ENCODE peak calls at places on chromosomes 3 and 15, in five cellular contexts. N is GM12891, C is H1, R is GM12878, D is K562. K is an unnamed sample.

GRCh38 chr3:12947504-12948369 is 106.4 kb upstream of the RPL32 start:
- DNase-seq in N (no peak), C (no peak), R (no peak), D (peak), K (no peak)

GRCh38 chr3:94548581-94549316 is 485.9 kb downstream of the NSUN3 start:
- DNase-seq in N (no peak), C (no peak), R (no peak), D (no peak), K (no peak)

GRCh38 chr3:27590437-27591320 is 106.5 kb upstream of the SLC4A7 start:
- DNase-seq in N (no peak), C (no peak), R (no peak), D (no peak), K (no peak)

GRCh38 chr3:120364821-120365220 is 15.7 kb upstream of the LRRC58 start:
- DNase-seq in N (no peak), C (no peak), R (no peak), D (no peak), K (no peak)

GRCh38 chr3:71587958-71588357 is 4.4 kb upstream of the FOXP1 start:
- DNase-seq in N (no peak), C (no peak), R (no peak), D (no peak), K (no peak)

GRCh38 chr15:62472616-62473299 is 307.7 kb upstream of the C2CD4B start:
- DNase-seq in N (no peak), C (no peak), R (no peak), D (no peak), K (no peak)

GRCh38 chr15:94453227-94453626 is 221.9 kb downstream of the MCTP2 start:
- DNase-seq in N (no peak), C (no peak), R (no peak), D (no peak), K (no peak)

GRCh38 chr15:93102211-93102610 is 13.2 kb upstream of the RGMA start:
- DNase-seq in N (no peak), C (no peak), R (no peak), D (no peak), K (no peak)

GRCh38 chr15:50232791-50233190 is 32.7 kb downstream of the HDC start:
- DNase-seq in N (no peak), C (no peak), R (no peak), D (no peak), K (no peak)

GRCh38 chr15:58049520-58050227 is 15.8 kb downstream of the ALDH1A2 start:
- DNase-seq in N (no peak), C (no peak), R (no peak), D (no peak), K (no peak)

GRCh38 chr3:89787995-89788394 is 680.6 kb downstream of the EPHA3 start:
- DNase-seq in N (no peak), C (no peak), R (no peak), D (no peak), K (no peak)

GRCh38 chr15:71595846-71596553 is 214.4 kb upstream of the NR2E3 start:
- DNase-seq in N (no peak), C (no peak), R (no peak), D (no peak), K (no peak)

GRCh38 chr15:29337156-29337959 is 67.7 kb upstream of the NSMCE3 start:
- DNase-seq in N (no peak), C (no peak), R (no peak), D (no peak), K (no peak)

GRCh38 chr15:29674661-29675533 is 147.4 kb downstream of the TJP1 start:
- DNase-seq in N (no peak), C (peak), R (no peak), D (peak), K (no peak)

GRCh38 chr3:151156618-151157216 is 46.3 kb downstream of the GPR171 start:
- DNase-seq in N (peak), C (no peak), R (no peak), D (peak), K (no peak)

GRCh38 chr3:9826815-9827574 is 16.8 kb downstream of the RPUSD3 start:
- DNase-seq in N (no peak), C (no peak), R (no peak), D (no peak), K (no peak)

GRCh38 chr3:32952369-32953067 is 1.1 kb downstream of the CCR4 start:
- DNase-seq in N (no peak), C (no peak), R (no peak), D (no peak), K (no peak)

GRCh38 chr3:14879161-14879888 is 60.6 kb downstream of the FGD5 start:
- DNase-seq in N (no peak), C (no peak), R (no peak), D (no peak), K (no peak)

GRCh38 chr3:66763294-66763693 is 234.8 kb upstream of the KBTBD8 start:
- DNase-seq in N (no peak), C (no peak), R (no peak), D (no peak), K (no peak)

GRCh38 chr3:16056210-16056607 is 118.3 kb upstream of the GALNT15 start:
- DNase-seq in N (no peak), C (no peak), R (no peak), D (no peak), K (no peak)

GRCh38 chr3:48273594-48274211 is 32.8 kb downstream of the ZNF589 start:
- DNase-seq in N (peak), C (peak), R (peak), D (peak), K (peak)

GRCh38 chr3:58266577-58266976 is 29.0 kb downstream of the ABHD6 start:
- DNase-seq in N (no peak), C (no peak), R (no peak), D (no peak), K (no peak)

GRCh38 chr3:139480585-139480984 is 4.3 kb upstream of the RBP2 start:
- DNase-seq in N (no peak), C (no peak), R (no peak), D (no peak), K (no peak)

GRCh38 chr3:69997486-69998307 is 1.8 kb upstream of the SAMMSON start:
- DNase-seq in N (no peak), C (no peak), R (no peak), D (no peak), K (no peak)

GRCh38 chr15:83066761-83067637 is at the start of gene BTBD1:
- DNase-seq in N (peak), C (peak), R (peak), D (peak), K (peak)

GRCh38 chr3:194315088-194315964 is 35.8 kb downstream of the CPN2 start:
- DNase-seq in N (peak), C (peak), R (peak), D (peak), K (peak)
- TF ChIP-seq TAF1 in N (no peak), C (no peak), R (no peak), D (no peak), K (no peak)

GRCh38 chr15:60370804-60371700 is 26.7 kb downstream of the ANXA2 start:
- DNase-seq in N (no peak), C (no peak), R (no peak), D (no peak), K (no peak)

GRCh38 chr15:60373327-60373726 is 24.5 kb downstream of the ANXA2 start:
- DNase-seq in N (no peak), C (no peak), R (no peak), D (no peak), K (no peak)

GRCh38 chr15:60372756-60373155 is 25.0 kb downstream of the ANXA2 start:
- DNase-seq in N (no peak), C (no peak), R (no peak), D (no peak), K (no peak)

GRCh38 chr15:60373745-60374144 is 24.0 kb downstream of the ANXA2 start:
- DNase-seq in N (no peak), C (no peak), R (no peak), D (no peak), K (no peak)

DNA sequence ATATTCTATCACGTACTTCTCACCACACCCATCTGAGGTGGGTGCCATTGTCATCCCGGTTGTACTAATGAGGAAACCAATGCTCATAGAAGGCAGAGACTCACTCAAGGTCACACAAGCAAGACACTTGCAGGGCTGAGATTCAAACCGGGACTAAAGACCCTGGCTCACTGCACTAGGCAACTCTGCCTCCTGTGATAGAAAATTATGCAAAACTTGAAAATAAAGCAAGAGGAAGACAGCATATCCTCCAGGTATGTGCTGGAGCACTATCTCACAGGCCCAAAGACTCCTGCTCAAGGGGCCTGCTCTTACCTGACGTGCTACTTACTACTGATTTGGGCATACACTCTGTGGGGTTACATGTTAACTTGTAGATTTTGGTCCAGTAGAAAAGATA is 25.6 kb downstream of the ANXA2 start:
- DNase-seq in N (no peak), C (no peak), R (no peak), D (no peak), K (no peak)
- TF ChIP-seq POLR2A in N (no peak), C (no peak), R (no peak), D (no peak), K (no peak)

DNA sequence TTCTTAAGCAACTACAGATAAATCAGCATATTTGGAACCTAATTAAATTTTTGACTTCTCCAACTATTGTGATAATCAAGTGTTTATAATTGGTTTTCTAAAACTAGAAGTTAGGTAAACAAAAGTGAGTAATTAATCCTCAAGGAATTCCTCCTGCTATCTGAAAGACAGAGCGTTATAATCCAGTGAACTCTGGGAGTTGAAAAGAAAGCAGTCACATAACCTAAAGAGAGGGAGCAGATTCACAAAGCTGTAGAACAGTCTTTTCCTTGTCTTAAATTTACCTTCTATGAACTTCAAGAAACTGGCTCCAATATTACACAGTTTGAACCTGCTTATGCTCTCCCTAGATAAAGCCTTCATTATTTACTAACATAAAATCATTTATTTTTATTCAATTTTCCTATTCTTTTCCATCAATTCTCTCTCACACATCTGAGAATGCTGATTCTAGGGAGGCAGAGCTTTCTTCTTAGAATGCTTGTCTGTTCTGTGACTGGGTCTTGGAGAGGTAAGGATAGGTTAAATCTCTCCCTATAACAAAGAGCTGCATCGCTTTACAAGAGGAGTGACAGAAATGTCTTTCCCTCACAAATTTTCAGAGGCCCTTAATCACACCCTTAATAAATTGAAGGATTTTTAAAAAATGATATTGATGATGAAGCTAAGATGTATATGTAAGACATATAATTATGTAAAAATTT is 132.8 kb downstream of the TUSC7 start:
- DNase-seq in N (no peak), C (no peak), R (no peak), D (no peak), K (no peak)
- TF ChIP-seq POLR2AphosphoS5 in N (no peak), C (no peak), R (no peak), D (no peak), K (no peak)

DNA sequence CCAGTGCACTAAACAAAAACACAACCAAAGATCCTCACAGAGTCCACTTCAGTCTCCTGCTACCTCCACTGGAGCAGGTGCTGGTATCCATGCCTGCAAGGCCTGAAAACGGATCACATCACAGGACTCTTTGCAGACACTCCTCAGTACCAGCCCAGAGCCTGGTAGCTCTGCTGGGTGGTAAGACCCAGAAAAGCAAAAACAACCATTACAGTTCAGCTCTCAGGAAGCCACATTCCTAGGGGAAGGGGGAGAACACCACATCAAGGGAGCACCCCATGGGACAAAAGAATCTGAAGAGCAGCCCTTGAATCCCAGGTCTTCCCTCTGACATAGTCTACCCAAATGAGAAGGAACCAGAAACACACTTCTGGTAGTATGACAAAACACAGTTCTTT is 52.5 kb upstream of the PFN2 start:
- DNase-seq in N (no peak), C (no peak), R (no peak), D (no peak), K (no peak)
- TF ChIP-seq TAF1 in N (no peak), C (no peak), R (no peak), D (no peak), K (no peak)

DNA sequence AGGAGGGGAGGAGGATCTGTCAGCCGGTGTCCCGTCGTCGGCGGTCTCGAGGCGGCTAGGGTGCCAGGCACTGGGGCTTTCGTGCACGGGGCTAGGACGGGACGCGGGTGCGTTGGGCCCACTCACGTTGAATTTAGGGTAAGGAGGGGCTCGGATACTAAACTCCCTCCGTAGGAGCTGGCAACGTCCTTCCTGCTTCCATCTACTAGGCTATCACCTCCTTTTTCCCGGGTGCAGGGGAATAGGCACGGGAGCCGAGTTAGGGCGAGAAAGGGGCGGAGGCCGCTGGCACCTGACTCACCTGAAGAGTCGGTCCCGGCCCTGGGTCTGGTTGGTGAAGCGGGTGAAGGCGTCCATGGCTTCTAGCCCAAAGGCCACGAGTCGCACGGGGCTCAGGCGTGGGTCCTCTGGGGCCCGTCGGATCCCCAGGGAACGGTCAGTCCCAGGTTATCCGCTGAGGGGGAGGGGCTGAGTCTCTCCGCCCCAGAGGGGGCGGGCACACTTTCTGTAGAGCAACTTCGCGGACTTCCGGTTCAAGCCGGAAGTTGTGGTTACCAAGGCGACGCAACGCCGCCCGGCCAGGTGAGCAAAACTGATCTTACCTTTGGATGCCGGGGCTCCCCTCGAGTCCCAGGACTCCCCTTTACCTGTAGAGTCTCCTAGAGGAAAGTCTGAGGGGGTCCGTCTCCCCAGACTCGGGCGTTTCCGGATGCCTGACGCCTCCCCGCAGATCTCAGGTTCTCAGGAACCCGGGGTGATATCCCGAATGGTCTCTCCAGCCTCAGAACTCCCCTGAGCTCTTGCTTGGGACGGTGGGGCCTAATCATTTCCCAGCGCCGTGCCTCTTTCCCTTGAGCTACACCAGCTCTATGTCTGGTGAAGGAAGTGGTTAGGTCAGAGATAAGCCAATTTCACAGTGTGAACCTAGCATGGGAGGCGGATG is at the start of the genes PEX11A and WDR93:
- DNase-seq in N (peak), C (peak), R (peak), D (no peak), K (peak)
- TF ChIP-seq POLR2A in N (no peak), C (no peak), R (no peak), D (no peak), K (no peak)

K was measured in GM12892.